ENCODE peak calls at places on chromosome 9, in four cellular contexts. K is uterus, A is tibial nerve, W is heart right ventricle. U is an unnamed sample.

GRCh38 chr9:92501671-92502393 is 19.5 kb upstream of the ASPN start:
- DNase-seq in A (no peak), W (no peak), K (peak), U (peak)

GRCh38 chr9:93072383-93072795 is 13.9 kb downstream of the SUSD3 start:
- DNase-seq in A (no peak), K (peak), W (no peak), U (no peak)

GRCh38 chr9:113178087-113178486 is 27.3 kb downstream of the SLC31A2 start:
- DNase-seq in K (no peak), A (no peak), W (no peak), U (no peak)

GRCh38 chr9:13252852-13253251 is 26.6 kb downstream of the MPDZ start:
- DNase-seq in K (no peak), W (no peak), A (no peak), U (no peak)

GRCh38 chr9:489198-490197 is 274.8 kb downstream of the DOCK8 start:
- DNase-seq in W (no peak), A (no peak), K (no peak), U (no peak)

GRCh38 chr9:133677126-133678010 is 41.2 kb downstream of the DBH start:
- DNase-seq in K (no peak), A (no peak), W (no peak), U (no peak)

GRCh38 chr9:122777935-122778671 is 10.6 kb upstream of the OR5C1 start:
- DNase-seq in W (no peak), A (no peak), K (no peak), U (no peak)

GRCh38 chr9:101028346-101029299 is at the start of gene PLPPR1:
- DNase-seq in W (no peak), K (no peak), A (no peak), U (no peak)

GRCh38 chr9:133509179-133510083 is 15.3 kb downstream of the MYMK start:
- DNase-seq in W (no peak), K (no peak), A (no peak), U (no peak)

GRCh38 chr9:121317737-121318630 is 50.0 kb downstream of the GSN start:
- DNase-seq in K (no peak), A (no peak), W (peak), U (no peak)

GRCh38 chr9:71485306-71485705 is 283.0 kb downstream of the CEMIP2 start:
- DNase-seq in K (no peak), A (no peak), W (no peak), U (no peak)
- TF ChIP-seq CTCF in K (no peak), A (no peak), W (no peak), U (no peak)

GRCh38 chr9:109776391-109776790 is 3.6 kb upstream of the PALM2AKAP2 start:
- DNase-seq in W (no peak), A (no peak), K (no peak), U (no peak)
- H3K4me3 ChIP-seq in W (no peak), A (no peak), K (no peak), U (no peak)

GRCh38 chr9:95004452-95005275 is 278.2 kb downstream of the AOPEP start:
- DNase-seq in W (peak), K (peak), A (no peak), U (no peak)

GRCh38 chr9:95000821-95001220 is 274.3 kb downstream of the AOPEP start:
- DNase-seq in A (no peak), K (no peak), W (no peak), U (no peak)

GRCh38 chr9:95001720-95002119 is 275.2 kb downstream of the AOPEP start:
- DNase-seq in A (no peak), K (no peak), W (no peak), U (no peak)

GRCh38 chr9:95005276-95006141 is 279.0 kb downstream of the AOPEP start:
- DNase-seq in K (no peak), W (no peak), A (no peak), U (no peak)

GRCh38 chr9:95003694-95004451 is 277.4 kb downstream of the AOPEP start:
- DNase-seq in A (peak), K (peak), W (peak), U (no peak)
- TF ChIP-seq CTCF in A (peak), K (no peak), W (peak), U (no peak)

GRCh38 chr9:129962376-129962765 is 80.6 kb downstream of the FNBP1 start:
- DNase-seq in K (no peak), A (no peak), W (no peak), U (no peak)
- H3K4me3 ChIP-seq in K (peak), A (peak), W (peak), U (peak)

U was measured in GM12864.